ENCODE peak calls at places on chromosome 9, in ten cellular contexts. F, H, L, B, Y, U, T, J, O and G are unnamed samples. For H3K4me1, the result is how much of the 10 kb centered on the place peaks cover.

GRCh38 chr9:14538529-14538928 is 154.7 kb downstream of the ZDHHC21 start:
- DNase-seq in F (no peak), H (no peak), L (no peak), B (no peak), Y (no peak), U (no peak), T (no peak), J (no peak), O (no peak), G (no peak)

GRCh38 chr9:20566401-20566800 is 55.9 kb downstream of the MLLT3 start:
- DNase-seq in F (no peak), H (no peak), L (no peak), B (no peak), Y (no peak), U (no peak), T (no peak), J (no peak), O (no peak), G (no peak)

GRCh38 chr9:95611354-95611753 is 94.6 kb upstream of the PTCH1 start:
- DNase-seq in F (no peak), H (no peak), L (peak), B (no peak), Y (no peak), U (no peak), T (no peak), J (no peak), O (no peak), G (no peak)

GRCh38 chr9:91157891-91158660 is 203.6 kb downstream of the AUH start:
- DNase-seq in F (no peak), H (no peak), L (no peak), B (no peak), Y (no peak), U (no peak), T (no peak), J (no peak), O (no peak), G (no peak)

GRCh38 chr9:20226345-20226744 is 396.0 kb downstream of the MLLT3 start:
- DNase-seq in F (no peak), H (no peak), L (no peak), B (no peak), Y (no peak), U (no peak), T (no peak), J (no peak), O (no peak), G (no peak)

GRCh38 chr9:34171753-34172535 is 6.9 kb upstream of the UBAP1 start:
- DNase-seq in F (no peak), H (no peak), L (no peak), B (no peak), Y (no peak), U (no peak), T (no peak), J (peak), O (peak), G (no peak)

GRCh38 chr9:116288658-116289057 is 135.1 kb downstream of the PAPPA start:
- DNase-seq in F (peak), H (no peak), L (no peak), B (peak), Y (no peak), U (no peak), T (no peak), J (no peak), O (no peak), G (no peak)

GRCh38 chr9:89536145-89536574 is 38.2 kb upstream of the SEMA4D start:
- DNase-seq in F (no peak), H (no peak), L (no peak), B (no peak), Y (no peak), U (no peak), T (no peak), J (no peak), O (no peak), G (no peak)

GRCh38 chr9:33116855-33117254 is 40.4 kb upstream of the SMU1 start:
- DNase-seq in F (no peak), H (no peak), L (peak), B (no peak), Y (no peak), U (no peak), T (no peak), J (no peak), O (no peak), G (no peak)

GRCh38 chr9:81317939-81318338 is 371.4 kb downstream of the TLE1 start:
- DNase-seq in F (no peak), H (no peak), L (no peak), B (no peak), Y (no peak), U (no peak), T (no peak), J (no peak), O (no peak), G (no peak)

GRCh38 chr9:115084709-115085108 is 33.2 kb downstream of the TNC start:
- DNase-seq in F (peak), H (no peak), L (no peak), B (no peak), Y (no peak), U (no peak), T (no peak), J (no peak), O (no peak), G (no peak)

GRCh38 chr9:31104249-31104648 is 1280.2 kb upstream of the ACO1 start:
- DNase-seq in F (no peak), H (no peak), L (no peak), B (no peak), Y (no peak), U (no peak), T (no peak), J (no peak), O (no peak), G (no peak)

GRCh38 chr9:89115426-89115825 is 63.2 kb downstream of the SHC3 start:
- DNase-seq in F (no peak), H (no peak), L (no peak), B (no peak), Y (no peak), U (no peak), T (no peak), J (no peak), O (no peak), G (no peak)

GRCh38 chr9:2723666-2724065 is 6.4 kb downstream of the KCNV2 start:
- DNase-seq in F (peak), H (no peak), L (no peak), B (no peak), Y (no peak), U (no peak), T (no peak), J (no peak), O (no peak), G (no peak)

GRCh38 chr9:89138463-89139390 is 39.9 kb downstream of the SHC3 start:
- DNase-seq in F (peak), H (no peak), L (no peak), B (peak), Y (no peak), U (no peak), T (no peak), J (no peak), O (no peak), G (no peak)

GRCh38 chr9:78149738-78150291 is 86.1 kb upstream of the CEP78 start:
- DNase-seq in F (no peak), H (no peak), L (no peak), B (no peak), Y (peak), U (no peak), T (no peak), J (no peak), O (no peak), G (no peak)
- H3K4me1 ChIP-seq in F (under half), H (under half), L (under half), B (under half), Y (under half), U (under half), T (under half), J (under half), O (under half), G (under half)

GRCh38 chr9:13278368-13279246 is 885 bp downstream of the MPDZ start:
- DNase-seq in F (peak), H (peak), L (peak), B (peak), Y (peak), U (peak), T (peak), J (peak), O (peak), G (peak)
- TF ChIP-seq CTCF in F (no peak), H (peak), L (no peak), B (peak), Y (no peak), U (no peak), T (no peak), J (no peak), O (peak), G (peak)

GRCh38 chr9:113559834-113560620 is 96.5 kb downstream of the RGS3 start:
- DNase-seq in F (no peak), H (no peak), L (peak), B (no peak), Y (peak), U (peak), T (no peak), J (no peak), O (no peak), G (no peak)

GRCh38 chr9:113563856-113564514 is 100.5 kb downstream of the RGS3 start:
- DNase-seq in F (no peak), H (no peak), L (peak), B (no peak), Y (no peak), U (peak), T (no peak), J (peak), O (peak), G (no peak)

GRCh38 chr9:113562653-113563381 is 99.3 kb downstream of the RGS3 start:
- DNase-seq in F (no peak), H (no peak), L (peak), B (no peak), Y (no peak), U (peak), T (no peak), J (peak), O (peak), G (no peak)

GRCh38 chr9:113558632-113559502 is 95.3 kb downstream of the RGS3 start:
- DNase-seq in F (no peak), H (peak), L (peak), B (peak), Y (peak), U (peak), T (peak), J (peak), O (peak), G (peak)

DNA sequence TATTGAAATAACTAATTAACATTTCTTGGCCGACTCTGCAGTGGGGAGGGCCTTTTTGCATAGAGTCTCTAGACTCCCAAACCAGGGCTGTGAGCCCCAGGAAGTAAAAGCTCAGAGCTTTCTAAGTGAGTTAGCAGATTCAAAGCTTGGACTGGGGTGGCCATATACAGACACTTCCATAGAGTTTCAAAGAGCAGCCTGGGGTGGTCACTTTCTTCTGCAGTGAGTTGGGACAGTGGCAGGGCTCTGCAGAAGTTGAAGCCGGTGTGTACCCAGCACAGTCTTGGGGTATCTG is 97.0 kb downstream of the RGS3 start:
- DNase-seq in F (no peak), H (no peak), L (no peak), B (no peak), Y (no peak), U (no peak), T (no peak), J (no peak), O (peak), G (no peak)
- H3K4me1 ChIP-seq in F (under half), H (half or more), L (under half), B (under half), Y (under half), U (under half), T (under half), J (under half), O (under half), G (under half)

DNA sequence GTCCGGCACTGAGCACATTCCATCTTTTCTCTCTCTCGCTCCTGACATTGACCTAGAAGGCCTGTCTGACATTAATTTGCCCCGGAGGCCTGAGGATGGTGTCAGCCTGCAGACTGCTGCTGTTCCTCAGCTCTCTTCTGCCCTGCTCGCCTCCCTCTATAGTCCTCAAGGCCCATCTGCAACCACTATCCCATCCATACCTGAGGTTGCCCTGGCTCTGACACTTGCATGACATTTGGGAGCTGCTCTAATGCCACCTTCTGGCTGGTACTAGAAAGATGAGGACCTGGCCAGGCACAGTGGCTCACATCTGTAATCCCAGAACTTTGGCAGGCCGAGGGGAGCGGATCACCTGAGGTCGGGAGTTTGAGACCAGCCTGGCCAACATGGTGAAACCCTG is 38.6 kb upstream of the GGTA1 start:
- DNase-seq in F (no peak), H (no peak), L (no peak), B (no peak), Y (no peak), U (no peak), T (no peak), J (no peak), O (no peak), G (no peak)
- TF ChIP-seq CTCF in F (peak), H (peak), L (no peak), B (no peak), Y (no peak), U (no peak), T (no peak), J (no peak), O (peak), G (no peak)

GRCh38 chr9:130217838-130218237 is 45.6 kb downstream of the NCS1 start:
- DNase-seq in F (no peak), H (no peak), L (no peak), B (no peak), Y (no peak), U (no peak), T (no peak), J (no peak), O (no peak), G (no peak)
- H3K4me1 ChIP-seq in F (under half), H (under half), L (under half), B (under half), Y (under half), U (under half), T (under half), J (under half), O (under half), G (under half)